ENCODE peak calls at places on chromosomes 11 and 22, in seven cellular contexts. K is mesendoderm, Z is neuronal stem cell, I is mesenchymal stem cell, A is IMR-90, H is H1, D is trophoblast cell. Q is an unnamed sample.

GRCh38 chr11:16909375-16910035 is 104.7 kb downstream of the PLEKHA7 start:
- DNase-seq in Z (no peak), A (no peak), D (no peak), K (no peak), I (no peak), H (no peak), Q (no peak)

GRCh38 chr22:24578355-24579241 is 14.3 kb downstream of the LRRC75B start:
- DNase-seq in A (peak), Z (no peak), I (peak), K (no peak), D (peak), H (no peak), Q (no peak)

GRCh38 chr11:697811-698311 is 2.2 kb downstream of the TMEM80 start:
- DNase-seq in Z (no peak), I (peak), K (no peak), A (peak), D (peak), H (no peak), Q (peak)

GRCh38 chr11:2942872-2943710 is 13.9 kb upstream of the PHLDA2 start:
- DNase-seq in Z (no peak), A (no peak), I (no peak), K (no peak), H (no peak), D (no peak), Q (no peak)

GRCh38 chr11:86491048-86491447 is 116.4 kb downstream of the CCDC81 start:
- DNase-seq in K (no peak), H (no peak), Z (no peak), A (no peak), I (no peak), D (no peak), Q (no peak)

GRCh38 chr11:130411223-130411622 is 17.2 kb downstream of the ADAMTS8 start:
- DNase-seq in H (no peak), I (no peak), D (no peak), K (no peak), A (no peak), Z (no peak), Q (no peak)

GRCh38 chr22:41833369-41834004 is 582 bp downstream of the SREBF2 start:
- DNase-seq in D (peak), A (no peak), H (peak), K (no peak), I (peak), Z (no peak), Q (no peak)

GRCh38 chr11:17526326-17526725 is 17.9 kb downstream of the USH1C start:
- DNase-seq in D (no peak), I (no peak), Z (no peak), K (no peak), A (no peak), H (no peak), Q (no peak)

GRCh38 chr11:117199916-117200812 is 994 bp downstream of the TAGLN start:
- DNase-seq in H (peak), I (no peak), D (no peak), Z (no peak), A (no peak), K (peak), Q (no peak)

GRCh38 chr11:115924744-115925567 is 420.7 kb upstream of the CADM1 start:
- DNase-seq in Z (no peak), D (peak), K (no peak), I (no peak), A (peak), H (no peak), Q (no peak)

GRCh38 chr22:21714784-21715183 is 20.8 kb downstream of the YPEL1 start:
- DNase-seq in H (no peak), K (no peak), A (peak), I (no peak), D (peak), Z (no peak), Q (no peak)

GRCh38 chr11:48107188-48107704 is 109.4 kb upstream of the OR4B1 start:
- DNase-seq in D (peak), A (peak), H (no peak), I (peak), Z (no peak), K (no peak), Q (no peak)

GRCh38 chr22:49186756-49187155 is 640.9 kb downstream of the BRD1 start:
- DNase-seq in D (no peak), I (no peak), H (no peak), Z (no peak), K (no peak), A (no peak), Q (no peak)

GRCh38 chr11:12222099-12222751 is 111.8 kb downstream of the MICAL2 start:
- DNase-seq in D (no peak), Z (no peak), I (no peak), K (peak), A (no peak), H (no peak), Q (no peak)

DNA sequence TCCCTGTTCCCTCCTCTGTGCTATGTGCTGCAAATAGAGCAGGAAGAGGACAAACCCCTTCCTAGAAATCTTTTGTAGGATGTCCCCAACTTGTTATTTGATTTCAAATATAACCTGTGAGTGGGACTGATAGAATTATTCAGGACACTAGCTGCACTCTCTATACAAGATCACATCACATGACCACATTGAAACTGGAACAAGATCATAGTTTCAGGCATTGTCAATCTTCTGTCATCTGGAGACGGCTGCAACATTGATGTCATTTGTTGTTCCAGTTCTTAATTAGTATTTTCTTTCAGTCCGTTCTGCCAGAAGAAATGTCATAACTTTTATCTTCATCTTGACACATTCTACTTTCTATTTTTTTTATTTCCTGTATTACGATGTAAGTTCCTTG is 89.3 kb downstream of the GRIA4 start:
- DNase-seq in K (no peak), I (no peak), H (no peak), A (no peak), Z (no peak), D (no peak), Q (no peak)
- H3K23ac ChIP-seq in K (no peak), I (no peak), H (no peak), A (no peak), Z (no peak), D (no peak), Q (no peak)

GRCh38 chr22:44594951-44595350 is 96.9 kb upstream of the RTL6 start:
- DNase-seq in D (no peak), A (peak), K (no peak), Z (no peak), H (no peak), I (no peak), Q (no peak)
- H3K23ac ChIP-seq in D (no peak), A (no peak), K (no peak), Z (peak), H (no peak), I (no peak), Q (no peak)

DNA sequence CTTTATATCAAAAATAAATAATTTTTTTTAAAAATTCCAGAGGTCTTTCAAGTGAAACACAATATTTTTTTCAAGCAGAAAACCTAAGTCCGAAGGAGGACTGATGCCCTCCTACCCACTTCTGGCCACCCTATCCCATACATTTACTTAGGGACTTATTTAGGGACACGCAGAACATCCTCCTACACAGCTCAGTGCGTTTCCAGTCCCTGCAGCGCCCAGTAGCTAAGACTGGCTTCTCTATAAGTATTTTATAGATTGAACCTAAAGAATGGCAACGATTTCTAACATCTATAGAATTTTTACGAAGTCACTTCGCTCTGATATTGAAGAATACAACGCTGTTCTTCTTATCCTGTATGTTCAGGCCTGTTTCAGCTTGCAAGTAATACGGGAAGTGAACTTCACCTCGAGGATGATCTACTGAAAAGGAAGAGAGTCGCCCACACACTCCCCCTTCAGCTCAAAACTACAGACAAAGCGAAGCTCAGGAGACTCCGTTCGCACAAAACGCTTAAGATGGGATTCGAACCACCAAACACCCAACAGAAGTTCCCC is 341 bp downstream of the CHEK2 start:
- DNase-seq in D (no peak), I (no peak), H (no peak), K (no peak), Z (no peak), A (no peak), Q (no peak)
- H3K23ac ChIP-seq in D (no peak), I (no peak), H (no peak), K (no peak), Z (no peak), A (peak), Q (no peak)

DNA sequence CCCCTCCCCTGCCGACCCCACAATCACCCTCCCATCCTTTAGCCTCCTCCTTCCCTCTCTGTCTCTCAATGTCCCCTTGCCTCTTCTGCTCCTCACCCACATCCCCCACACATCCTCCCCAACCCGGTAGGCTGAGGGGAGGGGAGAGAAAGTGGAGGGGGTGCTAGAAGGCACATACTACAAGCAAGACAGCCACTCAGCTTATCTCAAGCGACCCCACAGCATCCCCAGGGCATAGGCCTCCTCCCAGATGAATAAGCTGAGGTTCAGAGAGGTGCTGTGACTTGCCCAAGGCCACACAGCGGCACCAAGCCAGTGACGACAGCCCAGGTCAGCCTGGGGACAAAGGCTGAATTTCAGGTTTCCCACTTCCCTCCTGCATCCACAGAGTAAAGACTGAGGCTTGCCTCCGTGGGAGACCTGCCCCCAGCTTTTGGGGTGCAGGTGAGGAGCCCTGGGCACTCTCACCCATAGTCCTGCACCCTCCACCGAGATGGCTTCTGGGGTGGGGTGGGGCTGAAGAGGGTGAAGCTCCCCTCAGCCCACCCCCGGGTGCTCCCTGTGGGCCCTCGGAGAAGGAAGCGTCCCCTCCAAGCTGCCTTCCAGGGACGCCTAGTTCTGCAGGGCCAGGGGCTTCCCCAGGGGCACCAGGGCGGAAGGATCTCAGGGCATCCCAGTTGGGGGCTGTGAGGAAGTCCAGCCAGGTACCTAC is 511 bp downstream of the RAC2 start:
- DNase-seq in Z (no peak), A (no peak), K (no peak), H (no peak), D (no peak), I (no peak), Q (no peak)
- H3K23ac ChIP-seq in Z (peak), A (peak), K (peak), H (no peak), D (no peak), I (no peak), Q (no peak)